ENCODE peak calls at places on chromosome 9, in ten cellular contexts. One of them, this sample, is unnamed.

GRCh38 chr9:26054600-26055516 is 376.6 kb upstream of the TUSC1 start:
- DNase-seq in cardiac muscle cell: no peak
- DNase-seq in NB4: no peak
- DNase-seq in HCT116: no peak
- DNase-seq in tibial nerve: no peak
- DNase-seq in GM23338: no peak
- DNase-seq in GM10248: no peak
- DNase-seq in CD8-positive, alpha-beta T cell: no peak
- DNase-seq in H9: no peak
- DNase-seq in HFFc6: no peak
- DNase-seq in this sample: no peak

GRCh38 chr9:125522328-125522725 is 184.7 kb downstream of the MAPKAP1 start:
- DNase-seq in GM10248: no peak
- DNase-seq in tibial nerve: no peak
- DNase-seq in HCT116: no peak
- DNase-seq in NB4: peak
- DNase-seq in HFFc6: peak
- DNase-seq in cardiac muscle cell: no peak
- DNase-seq in H9: no peak
- DNase-seq in GM23338: no peak
- DNase-seq in CD8-positive, alpha-beta T cell: no peak
- DNase-seq in this sample: no peak

GRCh38 chr9:72327631-72328030 is 37.4 kb downstream of the ZFAND5 start:
- DNase-seq in CD8-positive, alpha-beta T cell: no peak
- DNase-seq in GM10248: peak
- DNase-seq in cardiac muscle cell: no peak
- DNase-seq in tibial nerve: no peak
- DNase-seq in NB4: no peak
- DNase-seq in GM23338: no peak
- DNase-seq in HFFc6: no peak
- DNase-seq in HCT116: no peak
- DNase-seq in H9: no peak
- DNase-seq in this sample: no peak

GRCh38 chr9:20684865-20685696 is 1.0 kb downstream of the FOCAD start:
- DNase-seq in H9: no peak
- DNase-seq in GM10248: no peak
- DNase-seq in HFFc6: peak
- DNase-seq in HCT116: no peak
- DNase-seq in cardiac muscle cell: no peak
- DNase-seq in NB4: peak
- DNase-seq in tibial nerve: no peak
- DNase-seq in CD8-positive, alpha-beta T cell: no peak
- DNase-seq in GM23338: no peak
- DNase-seq in this sample: no peak

GRCh38 chr9:79572891-79573696 is 1.3 kb downstream of the TLE4 start:
- DNase-seq in H9: peak
- DNase-seq in HFFc6: no peak
- DNase-seq in GM10248: peak
- DNase-seq in HCT116: no peak
- DNase-seq in cardiac muscle cell: peak
- DNase-seq in GM23338: peak
- DNase-seq in CD8-positive, alpha-beta T cell: peak
- DNase-seq in tibial nerve: peak
- DNase-seq in NB4: peak
- DNase-seq in this sample: peak

GRCh38 chr9:7811679-7812078 is 12.1 kb upstream of the DMAC1 start:
- DNase-seq in HFFc6: no peak
- DNase-seq in NB4: no peak
- DNase-seq in GM23338: no peak
- DNase-seq in tibial nerve: no peak
- DNase-seq in HCT116: no peak
- DNase-seq in H9: no peak
- DNase-seq in cardiac muscle cell: no peak
- DNase-seq in CD8-positive, alpha-beta T cell: no peak
- DNase-seq in GM10248: no peak
- DNase-seq in this sample: no peak

GRCh38 chr9:109052416-109052815 is 39.1 kb upstream of the CTNNAL1 start:
- DNase-seq in tibial nerve: no peak
- DNase-seq in HCT116: no peak
- DNase-seq in GM10248: no peak
- DNase-seq in cardiac muscle cell: no peak
- DNase-seq in NB4: no peak
- DNase-seq in CD8-positive, alpha-beta T cell: no peak
- DNase-seq in H9: no peak
- DNase-seq in HFFc6: peak
- DNase-seq in GM23338: no peak
- DNase-seq in this sample: no peak

GRCh38 chr9:37918665-37919165 is 14.8 kb upstream of the SLC25A51 start:
- DNase-seq in HCT116: no peak
- DNase-seq in HFFc6: no peak
- DNase-seq in GM10248: no peak
- DNase-seq in tibial nerve: no peak
- DNase-seq in NB4: no peak
- DNase-seq in CD8-positive, alpha-beta T cell: no peak
- DNase-seq in cardiac muscle cell: no peak
- DNase-seq in GM23338: no peak
- DNase-seq in H9: no peak
- DNase-seq in this sample: no peak

GRCh38 chr9:92048924-92049625 is 66.1 kb downstream of the SPTLC1 start:
- DNase-seq in cardiac muscle cell: no peak
- DNase-seq in GM10248: no peak
- DNase-seq in HFFc6: peak
- DNase-seq in NB4: no peak
- DNase-seq in CD8-positive, alpha-beta T cell: no peak
- DNase-seq in HCT116: no peak
- DNase-seq in tibial nerve: no peak
- DNase-seq in GM23338: peak
- DNase-seq in H9: peak
- DNase-seq in this sample: peak

GRCh38 chr9:132169672-132170392 is 8.0 kb downstream of the NTNG2 start:
- DNase-seq in NB4: peak
- DNase-seq in HFFc6: peak
- DNase-seq in tibial nerve: no peak
- DNase-seq in CD8-positive, alpha-beta T cell: peak
- DNase-seq in GM10248: peak
- DNase-seq in GM23338: peak
- DNase-seq in H9: peak
- DNase-seq in HCT116: peak
- DNase-seq in cardiac muscle cell: peak
- DNase-seq in this sample: peak

GRCh38 chr9:82275531-82275930 is 287.0 kb downstream of the SPATA31D1 start:
- DNase-seq in NB4: no peak
- DNase-seq in cardiac muscle cell: no peak
- DNase-seq in tibial nerve: no peak
- DNase-seq in GM10248: no peak
- DNase-seq in HFFc6: peak
- DNase-seq in GM23338: no peak
- DNase-seq in H9: no peak
- DNase-seq in HCT116: no peak
- DNase-seq in CD8-positive, alpha-beta T cell: no peak
- DNase-seq in this sample: no peak

GRCh38 chr9:15149450-15149849 is 157.6 kb downstream of the TTC39B start:
- DNase-seq in NB4: no peak
- DNase-seq in GM23338: no peak
- DNase-seq in tibial nerve: no peak
- DNase-seq in CD8-positive, alpha-beta T cell: no peak
- DNase-seq in HFFc6: no peak
- DNase-seq in HCT116: no peak
- DNase-seq in H9: no peak
- DNase-seq in GM10248: no peak
- DNase-seq in cardiac muscle cell: no peak
- DNase-seq in this sample: no peak

GRCh38 chr9:93154293-93154903 is 20.3 kb upstream of the NINJ1 start:
- DNase-seq in tibial nerve: no peak
- DNase-seq in NB4: peak
- DNase-seq in GM23338: peak
- DNase-seq in HFFc6: no peak
- DNase-seq in H9: peak
- DNase-seq in CD8-positive, alpha-beta T cell: no peak
- DNase-seq in GM10248: peak
- DNase-seq in HCT116: no peak
- DNase-seq in cardiac muscle cell: peak
- DNase-seq in this sample: peak
- TF ChIP-seq CTCF in tibial nerve: peak
- TF ChIP-seq CTCF in NB4: peak
- TF ChIP-seq CTCF in GM23338: peak
- TF ChIP-seq CTCF in HFFc6: peak
- TF ChIP-seq CTCF in H9: peak
- TF ChIP-seq CTCF in CD8-positive, alpha-beta T cell: peak
- TF ChIP-seq CTCF in GM10248: peak
- TF ChIP-seq CTCF in HCT116: peak
- TF ChIP-seq CTCF in cardiac muscle cell: peak
- TF ChIP-seq CTCF in this sample: peak

GRCh38 chr9:113675475-113675941 is 200.6 kb upstream of the ZNF618 start:
- DNase-seq in tibial nerve: peak
- DNase-seq in CD8-positive, alpha-beta T cell: no peak
- DNase-seq in HFFc6: peak
- DNase-seq in NB4: peak
- DNase-seq in GM10248: no peak
- DNase-seq in H9: no peak
- DNase-seq in cardiac muscle cell: no peak
- DNase-seq in GM23338: no peak
- DNase-seq in HCT116: no peak
- DNase-seq in this sample: no peak
- TF ChIP-seq CTCF in tibial nerve: no peak
- TF ChIP-seq CTCF in CD8-positive, alpha-beta T cell: no peak
- TF ChIP-seq CTCF in HFFc6: peak
- TF ChIP-seq CTCF in NB4: no peak
- TF ChIP-seq CTCF in GM10248: no peak
- TF ChIP-seq CTCF in H9: no peak
- TF ChIP-seq CTCF in cardiac muscle cell: no peak
- TF ChIP-seq CTCF in GM23338: no peak
- TF ChIP-seq CTCF in HCT116: no peak
- TF ChIP-seq CTCF in this sample: no peak

DNA sequence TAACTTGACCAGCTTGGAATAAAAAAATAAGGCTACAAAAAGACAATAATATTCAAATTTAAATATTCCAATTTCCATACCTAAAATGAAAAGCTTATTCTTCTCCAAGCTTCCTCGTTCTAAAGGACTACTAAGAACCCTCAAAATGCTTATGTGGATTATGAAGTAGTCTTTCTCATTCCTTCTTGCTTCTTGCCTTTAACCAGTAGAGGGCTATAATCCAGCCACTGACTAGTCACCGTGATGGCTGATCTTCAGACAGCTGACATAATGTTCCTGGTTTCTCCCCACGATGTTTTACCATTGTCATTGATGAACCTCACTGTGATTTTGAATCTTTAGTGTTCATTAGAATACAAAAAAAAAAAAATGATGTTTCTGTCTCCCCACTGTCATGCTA is 515.3 kb downstream of the TLE1 start:
- DNase-seq in CD8-positive, alpha-beta T cell: no peak
- DNase-seq in GM23338: peak
- DNase-seq in HFFc6: no peak
- DNase-seq in GM10248: no peak
- DNase-seq in H9: no peak
- DNase-seq in HCT116: no peak
- DNase-seq in tibial nerve: no peak
- DNase-seq in cardiac muscle cell: no peak
- DNase-seq in NB4: no peak
- DNase-seq in this sample: no peak
- TF ChIP-seq CTCF in CD8-positive, alpha-beta T cell: no peak
- TF ChIP-seq CTCF in GM23338: peak
- TF ChIP-seq CTCF in HFFc6: peak
- TF ChIP-seq CTCF in GM10248: no peak
- TF ChIP-seq CTCF in H9: peak
- TF ChIP-seq CTCF in HCT116: no peak
- TF ChIP-seq CTCF in tibial nerve: no peak
- TF ChIP-seq CTCF in cardiac muscle cell: no peak
- TF ChIP-seq CTCF in NB4: no peak
- TF ChIP-seq CTCF in this sample: no peak

DNA sequence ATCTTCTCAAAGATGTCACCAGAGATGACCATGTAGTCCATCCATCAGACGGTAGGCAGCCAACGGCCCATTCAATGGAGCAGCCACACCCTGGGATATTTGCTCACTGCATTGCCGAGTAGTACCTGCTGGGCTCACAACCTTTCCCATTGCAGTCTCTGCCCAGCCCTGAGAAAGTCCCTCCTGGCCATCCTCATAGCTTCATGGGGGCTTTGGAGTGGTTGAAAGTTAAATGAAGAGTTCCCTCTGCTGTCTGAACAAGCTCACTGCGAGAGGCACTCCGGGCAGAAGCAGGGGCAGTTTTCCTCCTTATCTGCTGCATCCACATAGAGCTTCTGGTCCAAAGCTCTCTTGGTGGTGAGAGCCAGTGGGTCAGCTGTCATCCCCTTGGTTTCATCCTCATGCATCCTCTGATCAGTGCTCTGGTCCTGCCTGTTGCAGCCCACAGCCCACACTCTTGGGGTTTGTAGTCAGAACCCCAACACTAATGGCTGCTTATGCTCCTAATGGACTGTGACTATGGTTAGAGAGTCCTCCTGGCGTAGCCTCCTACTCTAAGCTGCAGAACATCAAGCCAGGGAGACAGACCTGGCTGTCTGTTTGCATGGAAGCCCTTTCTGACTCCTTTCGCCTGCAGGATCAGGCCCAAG is 23.3 kb downstream of the TNFSF8 start:
- DNase-seq in GM10248: no peak
- DNase-seq in CD8-positive, alpha-beta T cell: no peak
- DNase-seq in HCT116: peak
- DNase-seq in NB4: peak
- DNase-seq in HFFc6: peak
- DNase-seq in cardiac muscle cell: peak
- DNase-seq in H9: peak
- DNase-seq in GM23338: peak
- DNase-seq in tibial nerve: no peak
- DNase-seq in this sample: peak
- TF ChIP-seq CTCF in GM10248: peak
- TF ChIP-seq CTCF in CD8-positive, alpha-beta T cell: peak
- TF ChIP-seq CTCF in HCT116: peak
- TF ChIP-seq CTCF in NB4: peak
- TF ChIP-seq CTCF in HFFc6: peak
- TF ChIP-seq CTCF in cardiac muscle cell: peak
- TF ChIP-seq CTCF in H9: peak
- TF ChIP-seq CTCF in GM23338: peak
- TF ChIP-seq CTCF in tibial nerve: peak
- TF ChIP-seq CTCF in this sample: peak

DNA sequence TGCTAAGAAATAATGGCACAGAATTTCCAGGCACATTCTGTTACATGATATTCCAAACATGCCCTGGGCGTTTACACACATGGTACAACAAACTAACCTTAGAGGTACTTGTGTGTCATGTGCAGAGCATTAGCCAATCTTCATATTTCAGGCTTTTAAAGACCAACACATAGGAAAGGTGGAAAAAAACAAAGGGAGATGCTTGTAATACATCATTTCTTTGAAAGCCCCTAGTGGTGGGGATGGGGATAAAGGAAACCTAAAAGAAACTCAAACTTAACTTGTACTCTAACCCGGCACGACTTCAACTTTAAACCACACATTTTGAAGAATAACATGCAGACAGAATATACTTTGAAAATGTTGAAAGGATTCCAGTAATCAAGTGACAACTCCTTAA is 133.6 kb downstream of the PTPRD start:
- DNase-seq in GM10248: no peak
- DNase-seq in HFFc6: no peak
- DNase-seq in HCT116: no peak
- DNase-seq in GM23338: peak
- DNase-seq in cardiac muscle cell: peak
- DNase-seq in tibial nerve: no peak
- DNase-seq in CD8-positive, alpha-beta T cell: no peak
- DNase-seq in H9: no peak
- DNase-seq in NB4: peak
- DNase-seq in this sample: no peak
- TF ChIP-seq CTCF in GM10248: no peak
- TF ChIP-seq CTCF in HFFc6: peak
- TF ChIP-seq CTCF in HCT116: no peak
- TF ChIP-seq CTCF in GM23338: peak
- TF ChIP-seq CTCF in cardiac muscle cell: no peak
- TF ChIP-seq CTCF in tibial nerve: no peak
- TF ChIP-seq CTCF in CD8-positive, alpha-beta T cell: no peak
- TF ChIP-seq CTCF in H9: peak
- TF ChIP-seq CTCF in NB4: peak
- TF ChIP-seq CTCF in this sample: peak

GRCh38 chr9:136536721-136537241 is 9.1 kb downstream of the NOTCH1 start:
- DNase-seq in HFFc6: no peak
- DNase-seq in CD8-positive, alpha-beta T cell: no peak
- DNase-seq in cardiac muscle cell: no peak
- DNase-seq in H9: peak
- DNase-seq in GM10248: no peak
- DNase-seq in NB4: no peak
- DNase-seq in HCT116: no peak
- DNase-seq in GM23338: peak
- DNase-seq in tibial nerve: no peak
- DNase-seq in this sample: no peak
- TF ChIP-seq CTCF in HFFc6: peak
- TF ChIP-seq CTCF in CD8-positive, alpha-beta T cell: no peak
- TF ChIP-seq CTCF in cardiac muscle cell: no peak
- TF ChIP-seq CTCF in H9: peak
- TF ChIP-seq CTCF in GM10248: no peak
- TF ChIP-seq CTCF in NB4: peak
- TF ChIP-seq CTCF in HCT116: no peak
- TF ChIP-seq CTCF in GM23338: peak
- TF ChIP-seq CTCF in tibial nerve: no peak
- TF ChIP-seq CTCF in this sample: no peak

This sample was measured in nephron progenitor cell.